ENCODE peak calls at places on chromosomes 7 and 10, in five cellular contexts. One of them, this sample, is unnamed. For H3K4me1, the result is how much of the 10 kb centered on the place peaks cover.

GRCh38 chr10:21293518-21294356 is 231.7 kb downstream of the SKIDA1 start:
- DNase-seq in vagina: no peak
- DNase-seq in lower lobe of right lung: no peak
- DNase-seq in IMR-90: no peak
- DNase-seq in heart left ventricle: no peak
- DNase-seq in this sample: no peak

GRCh38 chr7:4479367-4480039 is 202.6 kb upstream of the FOXK1 start:
- DNase-seq in vagina: no peak
- DNase-seq in IMR-90: peak
- DNase-seq in lower lobe of right lung: no peak
- DNase-seq in heart left ventricle: no peak
- DNase-seq in this sample: no peak

GRCh38 chr7:46152671-46153070 is 231.6 kb upstream of the IGFBP3 start:
- DNase-seq in IMR-90: no peak
- DNase-seq in heart left ventricle: no peak
- DNase-seq in vagina: no peak
- DNase-seq in lower lobe of right lung: no peak
- DNase-seq in this sample: no peak

GRCh38 chr7:19834566-19834965 is 61.1 kb upstream of the TMEM196 start:
- DNase-seq in heart left ventricle: no peak
- DNase-seq in IMR-90: no peak
- DNase-seq in vagina: no peak
- DNase-seq in lower lobe of right lung: no peak
- DNase-seq in this sample: no peak

GRCh38 chr10:73922007-73922863 is 11.3 kb downstream of the PLAU start:
- DNase-seq in vagina: no peak
- DNase-seq in IMR-90: no peak
- DNase-seq in heart left ventricle: no peak
- DNase-seq in lower lobe of right lung: no peak
- DNase-seq in this sample: no peak

GRCh38 chr7:7870590-7870989 is 98.0 kb upstream of the GLCCI1 start:
- DNase-seq in IMR-90: no peak
- DNase-seq in vagina: no peak
- DNase-seq in lower lobe of right lung: no peak
- DNase-seq in heart left ventricle: no peak
- DNase-seq in this sample: no peak

GRCh38 chr7:157502701-157503111 is 165.9 kb downstream of the DNAJB6 start:
- DNase-seq in lower lobe of right lung: no peak
- DNase-seq in heart left ventricle: peak
- DNase-seq in vagina: no peak
- DNase-seq in IMR-90: no peak
- DNase-seq in this sample: no peak

GRCh38 chr7:122887198-122887597 is 938 bp upstream of the CADPS2 start:
- DNase-seq in vagina: no peak
- DNase-seq in lower lobe of right lung: peak
- DNase-seq in IMR-90: peak
- DNase-seq in heart left ventricle: peak
- DNase-seq in this sample: peak

GRCh38 chr10:36202861-36203260 is 560.8 kb upstream of the FZD8 start:
- DNase-seq in lower lobe of right lung: no peak
- DNase-seq in vagina: no peak
- DNase-seq in heart left ventricle: no peak
- DNase-seq in IMR-90: no peak
- DNase-seq in this sample: no peak

GRCh38 chr7:45155357-45155900 is 2.2 kb upstream of the RAMP3 start:
- DNase-seq in IMR-90: no peak
- DNase-seq in lower lobe of right lung: no peak
- DNase-seq in vagina: no peak
- DNase-seq in heart left ventricle: no peak
- DNase-seq in this sample: no peak

GRCh38 chr7:95859434-95859833 is 87.1 kb downstream of the DYNC1I1 start:
- DNase-seq in lower lobe of right lung: no peak
- DNase-seq in vagina: no peak
- DNase-seq in heart left ventricle: no peak
- DNase-seq in IMR-90: peak
- DNase-seq in this sample: no peak

GRCh38 chr10:116038259-116038658 is 234.7 kb downstream of the GFRA1 start:
- DNase-seq in IMR-90: peak
- DNase-seq in vagina: no peak
- DNase-seq in lower lobe of right lung: no peak
- DNase-seq in heart left ventricle: no peak
- DNase-seq in this sample: no peak

GRCh38 chr7:41445432-41445831 is 257.5 kb downstream of the INHBA start:
- DNase-seq in vagina: no peak
- DNase-seq in IMR-90: no peak
- DNase-seq in lower lobe of right lung: no peak
- DNase-seq in heart left ventricle: no peak
- DNase-seq in this sample: no peak

GRCh38 chr7:54825368-54825767 is 66.4 kb upstream of the SEC61G start:
- DNase-seq in IMR-90: no peak
- DNase-seq in heart left ventricle: no peak
- DNase-seq in vagina: no peak
- DNase-seq in lower lobe of right lung: no peak
- DNase-seq in this sample: no peak

GRCh38 chr10:126259883-126260282 is 128.4 kb downstream of the ADAM12 start:
- DNase-seq in vagina: no peak
- DNase-seq in IMR-90: no peak
- DNase-seq in heart left ventricle: no peak
- DNase-seq in lower lobe of right lung: no peak
- DNase-seq in this sample: no peak

GRCh38 chr10:102283488-102283887 is 38.2 kb downstream of the GBF1 start:
- DNase-seq in lower lobe of right lung: no peak
- DNase-seq in IMR-90: no peak
- DNase-seq in vagina: no peak
- DNase-seq in heart left ventricle: no peak
- DNase-seq in this sample: no peak

GRCh38 chr10:102279104-102279503 is 33.8 kb downstream of the GBF1 start:
- DNase-seq in lower lobe of right lung: no peak
- DNase-seq in IMR-90: no peak
- DNase-seq in heart left ventricle: no peak
- DNase-seq in vagina: no peak
- DNase-seq in this sample: no peak

GRCh38 chr10:102281103-102281502 is 35.8 kb downstream of the GBF1 start:
- DNase-seq in lower lobe of right lung: no peak
- DNase-seq in vagina: no peak
- DNase-seq in IMR-90: peak
- DNase-seq in heart left ventricle: no peak
- DNase-seq in this sample: no peak

GRCh38 chr10:102283890-102284289 is 38.6 kb downstream of the GBF1 start:
- DNase-seq in heart left ventricle: no peak
- DNase-seq in vagina: no peak
- DNase-seq in IMR-90: no peak
- DNase-seq in lower lobe of right lung: no peak
- DNase-seq in this sample: no peak

GRCh38 chr10:102280397-102281015 is 35.2 kb downstream of the GBF1 start:
- DNase-seq in IMR-90: peak
- DNase-seq in lower lobe of right lung: no peak
- DNase-seq in vagina: no peak
- DNase-seq in heart left ventricle: peak
- DNase-seq in this sample: no peak
- H3K4me3 ChIP-seq in IMR-90: no peak
- H3K4me3 ChIP-seq in lower lobe of right lung: peak
- H3K4me3 ChIP-seq in vagina: no peak
- H3K4me3 ChIP-seq in heart left ventricle: peak
- H3K4me3 ChIP-seq in this sample: no peak

GRCh38 chr10:71716406-71716805 is 3.2 kb downstream of the C10orf105 start:
- DNase-seq in vagina: no peak
- DNase-seq in lower lobe of right lung: no peak
- DNase-seq in IMR-90: no peak
- DNase-seq in heart left ventricle: no peak
- DNase-seq in this sample: no peak
- H3K4me1 ChIP-seq in vagina: half or more
- H3K4me1 ChIP-seq in lower lobe of right lung: half or more
- H3K4me1 ChIP-seq in IMR-90: under half
- H3K4me1 ChIP-seq in heart left ventricle: under half
- H3K4me1 ChIP-seq in this sample: half or more

GRCh38 chr10:127694580-127695193 is 42.3 kb upstream of the FOXI2 start:
- DNase-seq in vagina: no peak
- DNase-seq in heart left ventricle: no peak
- DNase-seq in lower lobe of right lung: peak
- DNase-seq in IMR-90: no peak
- DNase-seq in this sample: no peak
- TF ChIP-seq CTCF in vagina: no peak
- TF ChIP-seq CTCF in heart left ventricle: peak
- TF ChIP-seq CTCF in lower lobe of right lung: peak
- TF ChIP-seq CTCF in IMR-90: no peak
- TF ChIP-seq CTCF in this sample: no peak

GRCh38 chr7:117015258-117016184 is 62.2 kb downstream of the ST7 start:
- DNase-seq in heart left ventricle: no peak
- DNase-seq in vagina: no peak
- DNase-seq in lower lobe of right lung: no peak
- DNase-seq in IMR-90: no peak
- DNase-seq in this sample: no peak
- H3K4me3 ChIP-seq in heart left ventricle: peak
- H3K4me3 ChIP-seq in vagina: no peak
- H3K4me3 ChIP-seq in lower lobe of right lung: peak
- H3K4me3 ChIP-seq in IMR-90: no peak
- H3K4me3 ChIP-seq in this sample: no peak

This sample was measured in ovary.